ENCODE peak calls at places on chromosome 12, in eight cellular contexts. S is uterus; B is fibroblast of the aortic adventitia; L is CD8-positive, alpha-beta memory T cell; P is brain microvascular endothelial cell; G is tibial artery; T is sigmoid colon; R is A549. C is an unnamed sample.

GRCh38 chr12:80598004-80598606 is 109.3 kb upstream of the MYF6 start:
- DNase-seq in T (no peak), G (no peak), S (no peak), R (no peak), L (no peak), P (peak), B (peak), C (peak)

GRCh38 chr12:43551971-43552559 is at the start of gene ADAMTS20:
- DNase-seq in B (no peak), P (no peak), L (no peak), R (no peak), T (no peak), G (no peak), S (no peak), C (no peak)

GRCh38 chr12:68796399-68796798 is 11.6 kb upstream of the MDM2 start:
- DNase-seq in R (no peak), L (no peak), S (no peak), T (no peak), G (no peak), P (no peak), B (no peak), C (no peak)

GRCh38 chr12:124720019-124720686 is 143.5 kb downstream of the SCARB1 start:
- DNase-seq in S (peak), G (no peak), L (no peak), P (no peak), T (no peak), R (peak), B (peak), C (no peak)

GRCh38 chr12:51801027-51801426 is 47.5 kb downstream of the FIGNL2 start:
- DNase-seq in B (no peak), T (no peak), L (no peak), S (no peak), R (no peak), P (no peak), G (no peak), C (no peak)

GRCh38 chr12:124758266-124759200 is 105.1 kb downstream of the SCARB1 start:
- DNase-seq in L (no peak), B (no peak), G (peak), R (no peak), T (no peak), P (no peak), S (no peak), C (no peak)

GRCh38 chr12:46964496-46965098 is 114.8 kb upstream of the PCED1B start:
- DNase-seq in T (no peak), R (no peak), L (no peak), B (peak), P (peak), S (no peak), G (no peak), C (peak)

GRCh38 chr12:121712462-121713256 is at the start of gene TMEM120B:
- DNase-seq in R (peak), P (peak), B (peak), T (peak), G (peak), L (peak), S (peak), C (no peak)

GRCh38 chr12:12661086-12661485 is 34.9 kb downstream of the GPR19 start:
- DNase-seq in G (no peak), T (no peak), S (no peak), L (no peak), B (peak), P (peak), R (no peak), C (no peak)

GRCh38 chr12:115205755-115206308 is 521.9 kb upstream of the TBX3 start:
- DNase-seq in R (no peak), S (no peak), G (no peak), B (no peak), L (no peak), T (no peak), P (no peak), C (no peak)

GRCh38 chr12:131736807-131737484 is 26.1 kb downstream of the SFSWAP start:
- DNase-seq in T (no peak), P (peak), S (no peak), G (no peak), R (peak), B (peak), L (no peak), C (peak)

GRCh38 chr12:77033658-77034164 is 31.7 kb downstream of the E2F7 start:
- DNase-seq in S (no peak), L (no peak), B (no peak), P (no peak), T (no peak), G (no peak), R (no peak), C (no peak)

GRCh38 chr12:131058700-131059099 is 105.0 kb downstream of the ADGRD1 start:
- DNase-seq in B (no peak), L (no peak), S (no peak), T (no peak), G (no peak), P (no peak), R (no peak), C (no peak)

GRCh38 chr12:8145754-8146415 is 10.9 kb upstream of the ZNF705A start:
- DNase-seq in B (peak), G (peak), T (peak), L (no peak), R (no peak), S (peak), P (peak), C (no peak)

GRCh38 chr12:125056306-125056705 is 8.9 kb upstream of the AACS start:
- DNase-seq in G (no peak), P (no peak), S (no peak), R (no peak), T (no peak), B (no peak), L (no peak), C (no peak)

GRCh38 chr12:42135264-42135814 is 9.3 kb downstream of the GXYLT1 start:
- DNase-seq in P (peak), T (no peak), S (no peak), G (no peak), B (peak), L (no peak), R (no peak), C (no peak)

GRCh38 chr12:66776974-66777373 is 98.1 kb upstream of the GRIP1 start:
- DNase-seq in L (peak), R (no peak), S (no peak), P (no peak), T (no peak), G (no peak), B (no peak), C (no peak)

GRCh38 chr12:59649203-59649602 is 53.4 kb downstream of the SLC16A7 start:
- DNase-seq in R (no peak), P (no peak), B (no peak), L (no peak), G (no peak), S (no peak), T (no peak), C (no peak)

GRCh38 chr12:52613363-52614030 is 4.9 kb downstream of the KRT73 start:
- DNase-seq in T (no peak), G (no peak), L (no peak), B (no peak), S (no peak), R (no peak), P (no peak), C (no peak)

GRCh38 chr12:62627181-62627580 is 160.6 kb downstream of the MON2 start:
- DNase-seq in R (no peak), L (no peak), T (no peak), G (no peak), P (no peak), S (no peak), B (no peak), C (no peak)

GRCh38 chr12:120639771-120640721 is at the start of gene CABP1:
- DNase-seq in L (peak), G (no peak), T (no peak), P (no peak), R (peak), S (no peak), B (no peak), C (no peak)

GRCh38 chr12:121196902-121197301 is 13.0 kb upstream of the P2RX4 start:
- DNase-seq in L (no peak), B (no peak), S (no peak), G (no peak), P (no peak), T (no peak), R (no peak), C (no peak)

DNA sequence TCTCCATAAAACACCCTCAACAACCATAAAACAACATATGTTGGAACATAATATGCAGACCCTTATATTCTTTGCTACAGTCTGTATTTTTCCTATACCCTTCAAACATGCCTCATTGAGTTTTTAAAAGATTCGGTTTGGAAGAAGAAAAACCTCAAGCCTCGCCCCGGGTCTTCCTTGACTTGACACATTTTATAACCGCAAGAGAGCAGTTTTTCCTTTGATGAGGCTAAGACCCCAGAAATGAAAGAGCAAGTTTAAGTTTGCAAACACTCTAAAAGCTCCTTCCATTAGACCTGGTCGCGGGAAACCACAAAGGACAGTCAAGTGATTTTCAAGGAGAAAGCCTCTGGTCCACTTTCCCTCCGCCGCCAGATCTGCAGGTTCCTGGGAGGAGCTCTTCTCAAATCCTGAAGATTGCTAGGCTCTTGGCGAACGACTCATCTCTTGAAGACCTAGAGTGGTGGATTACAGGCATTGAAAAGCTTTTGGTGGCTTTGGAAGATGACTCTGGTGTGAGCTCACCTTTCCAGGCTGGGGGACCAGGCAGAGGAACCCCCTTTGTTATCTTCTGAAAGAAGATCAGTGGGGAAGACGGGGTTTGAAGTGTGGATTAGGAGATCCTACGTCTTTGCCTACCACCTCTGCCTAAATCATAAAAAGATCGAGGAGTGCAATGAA is at the start of gene ASCL4:
- DNase-seq in T (no peak), R (no peak), G (no peak), S (no peak), B (no peak), P (no peak), L (no peak), C (no peak)
- H3K4me3 ChIP-seq in T (peak), R (no peak), G (peak), S (no peak), B (no peak), P (no peak), L (no peak), C (no peak)

GRCh38 chr12:110197003-110197402 is 72.8 kb downstream of the IFT81 start:
- DNase-seq in L (no peak), S (no peak), T (no peak), B (no peak), G (no peak), P (no peak), R (no peak), C (no peak)

GRCh38 chr12:110201995-110202394 is 77.8 kb downstream of the IFT81 start:
- DNase-seq in B (no peak), L (no peak), G (no peak), S (no peak), P (no peak), R (no peak), T (no peak), C (no peak)

GRCh38 chr12:110199360-110200123 is 75.4 kb downstream of the IFT81 start:
- DNase-seq in G (no peak), L (no peak), P (peak), B (peak), T (no peak), R (peak), S (no peak), C (no peak)

GRCh38 chr12:110198386-110198785 is 74.2 kb downstream of the IFT81 start:
- DNase-seq in B (no peak), R (no peak), G (no peak), L (no peak), P (no peak), T (no peak), S (no peak), C (no peak)

GRCh38 chr12:110200124-110200417 is 75.9 kb downstream of the IFT81 start:
- DNase-seq in B (no peak), S (no peak), P (no peak), L (no peak), G (no peak), T (no peak), R (no peak), C (no peak)
- H3K4me3 ChIP-seq in B (no peak), S (no peak), P (no peak), L (no peak), G (no peak), T (no peak), R (no peak), C (no peak)

GRCh38 chr12:70994217-70994788 is 73.8 kb upstream of the PTPRR start:
- DNase-seq in B (peak), T (no peak), L (no peak), P (peak), S (no peak), R (no peak), G (no peak), C (no peak)
- H3K4me3 ChIP-seq in B (no peak), T (no peak), L (no peak), P (no peak), S (no peak), R (no peak), G (no peak), C (no peak)

DNA sequence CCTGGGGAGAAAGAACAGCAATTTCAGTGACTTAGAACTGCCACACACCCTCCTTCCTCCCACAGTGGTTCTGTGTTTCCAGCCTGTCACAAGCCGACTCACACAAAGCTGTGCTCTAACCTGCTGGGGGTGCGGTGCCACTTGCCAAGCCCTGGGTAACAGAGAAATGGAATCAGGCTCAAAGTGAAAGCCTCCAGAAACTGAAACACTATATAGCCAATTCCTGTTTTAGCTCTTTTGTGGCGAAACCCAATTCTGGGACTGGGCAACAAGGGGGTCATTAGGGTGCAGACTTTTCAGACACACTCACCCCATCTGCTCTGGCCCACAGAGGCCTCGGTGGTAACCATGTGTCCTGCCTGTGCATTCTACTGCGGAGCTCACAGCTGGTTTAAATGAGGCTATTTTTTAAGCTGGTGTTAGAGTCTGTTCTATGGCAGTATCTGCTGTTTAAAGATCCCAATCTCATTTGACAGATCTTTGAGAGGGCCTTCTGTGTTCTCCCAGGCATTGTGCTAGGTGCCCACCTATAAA is 15.2 kb upstream of the ACTR6 start:
- DNase-seq in S (no peak), G (no peak), R (no peak), T (no peak), L (no peak), P (no peak), B (peak), C (no peak)
- H3K4me3 ChIP-seq in S (no peak), G (peak), R (no peak), T (peak), L (no peak), P (no peak), B (peak), C (no peak)